ENCODE peak calls at places on chromosomes 12 and 14, in ten cellular contexts. O, K, S, H, L, G, D, R, I and N are unnamed samples.

GRCh38 chr12:857611-858010 is 91.9 kb downstream of the RAD52 start:
- DNase-seq in O (peak), K (peak), S (peak), H (no peak), L (no peak), G (peak), D (peak), R (peak), I (peak), N (peak)

GRCh38 chr14:103898204-103898603 is 30.1 kb upstream of the TDRD9 start:
- DNase-seq in O (no peak), K (no peak), S (no peak), H (no peak), L (no peak), G (no peak), D (no peak), R (no peak), I (no peak), N (no peak)

GRCh38 chr14:103188691-103189480 is 65.6 kb downstream of the TNFAIP2 start:
- DNase-seq in O (peak), K (peak), S (peak), H (peak), L (no peak), G (no peak), D (no peak), R (no peak), I (no peak), N (peak)

GRCh38 chr14:99589651-99590530 is 14.1 kb downstream of the CCDC85C start:
- DNase-seq in O (no peak), K (no peak), S (no peak), H (no peak), L (no peak), G (no peak), D (no peak), R (no peak), I (no peak), N (no peak)

GRCh38 chr12:106527356-106527755 is 55.4 kb upstream of the RFX4 start:
- DNase-seq in O (peak), K (peak), S (no peak), H (no peak), L (no peak), G (no peak), D (no peak), R (peak), I (no peak), N (peak)

GRCh38 chr12:122681814-122682213 is 21.3 kb downstream of the HCAR2 start:
- DNase-seq in O (peak), K (peak), S (no peak), H (no peak), L (peak), G (no peak), D (no peak), R (peak), I (peak), N (peak)

GRCh38 chr14:89921346-89921745 is 33.2 kb downstream of the EFCAB11 start:
- DNase-seq in O (no peak), K (no peak), S (no peak), H (no peak), L (no peak), G (no peak), D (no peak), R (no peak), I (peak), N (no peak)

GRCh38 chr14:70908918-70909641 is 1.8 kb downstream of the PCNX1 start:
- DNase-seq in O (no peak), K (no peak), S (no peak), H (no peak), L (no peak), G (no peak), D (no peak), R (no peak), I (no peak), N (no peak)

GRCh38 chr12:93151079-93151759 is 222.1 kb upstream of the EEA1 start:
- DNase-seq in O (no peak), K (no peak), S (no peak), H (no peak), L (no peak), G (no peak), D (no peak), R (no peak), I (no peak), N (no peak)

GRCh38 chr12:23631991-23632390 is 317.5 kb downstream of the SOX5 start:
- DNase-seq in O (no peak), K (no peak), S (no peak), H (no peak), L (no peak), G (no peak), D (no peak), R (no peak), I (peak), N (no peak)

GRCh38 chr12:29226621-29227020 is 77.5 kb downstream of the FAR2 start:
- DNase-seq in O (peak), K (no peak), S (no peak), H (no peak), L (no peak), G (no peak), D (no peak), R (no peak), I (peak), N (peak)

GRCh38 chr14:60323199-60323891 is 74.3 kb downstream of the PPM1A start:
- DNase-seq in O (no peak), K (no peak), S (no peak), H (no peak), L (no peak), G (no peak), D (no peak), R (no peak), I (no peak), N (no peak)

GRCh38 chr12:12983420-12984035 is 16.5 kb downstream of the HEBP1 start:
- DNase-seq in O (peak), K (peak), S (peak), H (no peak), L (peak), G (no peak), D (no peak), R (peak), I (peak), N (peak)

GRCh38 chr12:124641591-124641990 is 74.2 kb upstream of the NCOR2 start:
- DNase-seq in O (no peak), K (no peak), S (no peak), H (no peak), L (no peak), G (no peak), D (no peak), R (no peak), I (no peak), N (no peak)

DNA sequence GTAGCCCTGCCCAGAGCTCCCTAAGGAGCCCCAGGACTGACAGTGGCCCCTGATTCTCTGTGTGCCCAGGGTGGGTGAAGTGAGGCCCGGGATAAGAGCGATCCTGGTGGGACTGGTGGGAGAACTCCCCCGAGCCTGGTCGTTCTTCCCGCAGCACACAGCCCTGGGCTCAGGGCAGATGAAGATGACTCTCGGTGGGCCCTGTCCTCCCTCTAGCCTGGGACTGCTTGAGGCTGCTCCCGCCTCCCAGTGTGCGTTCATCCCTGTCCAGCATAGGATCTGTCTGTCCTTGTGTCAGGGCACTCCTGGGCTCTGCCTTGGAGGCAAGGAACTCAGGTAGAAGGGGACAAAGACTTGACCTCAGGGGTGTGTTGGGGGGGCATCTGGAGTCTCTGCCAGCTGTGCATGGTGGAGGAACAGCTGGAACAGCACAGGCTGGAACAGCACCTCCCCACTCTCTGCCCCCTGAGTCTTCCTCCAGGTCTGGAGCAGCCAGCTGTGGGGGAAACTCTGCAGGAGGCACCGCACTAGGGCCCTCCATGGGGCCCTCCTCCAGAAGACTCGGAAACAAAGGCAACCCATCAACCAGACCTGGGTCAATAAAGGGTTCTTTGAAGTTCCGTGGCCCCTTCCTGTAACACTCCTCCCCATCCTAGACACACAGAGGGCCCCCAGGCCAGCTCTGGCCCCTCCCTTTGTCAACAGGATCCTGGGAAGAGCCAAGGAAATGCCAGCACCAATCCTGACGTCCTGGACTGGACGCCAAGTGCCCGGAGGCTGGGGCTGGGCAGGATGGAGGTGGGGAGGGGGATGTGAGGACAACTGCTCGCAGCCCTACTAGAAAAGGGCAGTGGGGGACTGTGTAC is 15.9 kb downstream of the FAIM2 start:
- DNase-seq in O (no peak), K (no peak), S (peak), H (peak), L (no peak), G (no peak), D (no peak), R (no peak), I (no peak), N (no peak)
- TF ChIP-seq CTCF in O (no peak), K (no peak), S (no peak), H (no peak), L (no peak), G (no peak), D (no peak), R (no peak), I (no peak), N (no peak)

DNA sequence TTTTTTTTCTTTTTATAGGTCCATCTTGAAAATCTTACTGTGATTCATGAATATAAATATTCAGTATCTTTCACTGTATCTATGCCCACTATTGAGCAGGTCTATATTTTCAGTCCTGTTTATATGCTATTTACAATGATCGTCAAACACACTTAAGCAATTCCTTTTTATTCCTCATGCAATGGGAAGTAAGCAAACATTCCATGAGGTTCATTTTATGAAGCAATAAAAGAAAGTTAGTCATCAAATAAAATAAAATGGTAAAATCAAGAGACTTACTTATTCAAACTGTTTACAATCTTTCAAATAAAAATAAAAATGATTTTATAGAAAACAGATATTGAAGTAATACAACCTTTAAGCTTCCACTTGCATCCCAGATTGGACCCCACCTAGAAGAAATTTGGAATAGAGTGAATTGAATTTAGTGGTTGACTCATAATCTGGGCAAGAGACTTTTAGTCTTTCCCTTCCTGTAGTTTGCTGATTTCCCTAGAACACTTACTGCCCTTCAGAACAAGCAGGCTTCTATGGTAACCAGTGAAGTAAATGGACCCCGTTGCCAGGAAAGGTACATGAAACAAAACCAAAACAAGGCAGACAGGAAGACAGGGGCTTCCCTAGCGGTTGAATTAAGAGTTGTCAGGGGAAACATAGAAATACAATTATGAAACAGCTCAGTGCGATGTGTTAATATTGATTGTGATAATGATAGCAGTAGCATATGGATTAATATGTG is 241.0 kb upstream of the ATP2B1 start:
- DNase-seq in O (peak), K (peak), S (peak), H (no peak), L (peak), G (no peak), D (no peak), R (peak), I (peak), N (peak)
- TF ChIP-seq CTCF in O (peak), K (no peak), S (peak), H (no peak), L (peak), G (no peak), D (no peak), R (peak), I (peak), N (peak)

GRCh38 chr12:11805680-11806079 is 156.2 kb downstream of the ETV6 start:
- DNase-seq in O (no peak), K (no peak), S (no peak), H (no peak), L (no peak), G (no peak), D (no peak), R (no peak), I (no peak), N (no peak)

GRCh38 chr12:11801643-11802042 is 152.2 kb downstream of the ETV6 start:
- DNase-seq in O (no peak), K (no peak), S (no peak), H (no peak), L (no peak), G (no peak), D (no peak), R (no peak), I (no peak), N (no peak)

GRCh38 chr12:11804130-11804529 is 154.7 kb downstream of the ETV6 start:
- DNase-seq in O (no peak), K (no peak), S (no peak), H (no peak), L (no peak), G (no peak), D (no peak), R (no peak), I (no peak), N (no peak)

GRCh38 chr12:11807453-11807852 is 158.0 kb downstream of the ETV6 start:
- DNase-seq in O (no peak), K (no peak), S (no peak), H (no peak), L (no peak), G (no peak), D (no peak), R (no peak), I (no peak), N (no peak)

DNA sequence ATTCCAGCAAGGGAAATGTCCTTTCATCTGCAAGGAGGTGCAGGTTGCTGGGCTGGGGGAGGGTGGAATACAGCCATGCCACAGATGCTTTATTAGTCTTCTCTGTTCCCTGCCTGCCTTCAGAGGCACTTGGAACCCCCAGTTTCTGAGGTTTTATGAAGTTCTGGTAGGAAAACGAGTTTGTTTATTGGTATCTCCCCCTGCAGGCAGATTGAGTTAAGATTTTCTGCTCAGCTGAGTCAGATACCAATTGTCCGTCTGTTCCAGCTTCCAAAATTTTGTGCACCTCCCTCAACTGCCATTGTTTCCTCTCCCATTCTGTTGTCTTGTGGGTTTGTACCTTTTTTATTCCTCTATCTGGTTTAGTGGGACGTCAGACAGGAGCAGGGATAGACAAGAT is 155.6 kb downstream of the ETV6 start:
- DNase-seq in O (no peak), K (no peak), S (no peak), H (no peak), L (no peak), G (no peak), D (no peak), R (no peak), I (no peak), N (no peak)
- TF ChIP-seq CTCF in O (peak), K (peak), S (no peak), H (no peak), L (peak), G (no peak), D (peak), R (no peak), I (peak), N (peak)

GRCh38 chr14:23531391-23531790 is 20.2 kb downstream of the ZFHX2 start:
- DNase-seq in O (no peak), K (no peak), S (no peak), H (no peak), L (no peak), G (no peak), D (no peak), R (no peak), I (no peak), N (no peak)

GRCh38 chr14:23530360-23531055 is 21.1 kb downstream of the ZFHX2 start:
- DNase-seq in O (peak), K (peak), S (no peak), H (no peak), L (no peak), G (no peak), D (no peak), R (no peak), I (no peak), N (no peak)

GRCh38 chr14:23529016-23529740 is 22.4 kb downstream of the ZFHX2 start:
- DNase-seq in O (no peak), K (no peak), S (no peak), H (no peak), L (no peak), G (no peak), D (no peak), R (no peak), I (no peak), N (no peak)

GRCh38 chr14:23525611-23526010 is 26.0 kb downstream of the ZFHX2 start:
- DNase-seq in O (no peak), K (no peak), S (no peak), H (no peak), L (no peak), G (no peak), D (no peak), R (no peak), I (no peak), N (no peak)

GRCh38 chr14:23528555-23528954 is 23.0 kb downstream of the ZFHX2 start:
- DNase-seq in O (no peak), K (no peak), S (no peak), H (no peak), L (no peak), G (no peak), D (no peak), R (no peak), I (no peak), N (no peak)
- TF ChIP-seq CTCF in O (peak), K (no peak), S (no peak), H (no peak), L (peak), G (no peak), D (no peak), R (peak), I (no peak), N (peak)

GRCh38 chr14:36941783-36942521 is 230.5 kb downstream of the SLC25A21 start:
- DNase-seq in O (peak), K (peak), S (peak), H (peak), L (peak), G (no peak), D (peak), R (peak), I (peak), N (peak)

GRCh38 chr14:36942522-36943245 is 229.7 kb downstream of the SLC25A21 start:
- DNase-seq in O (peak), K (no peak), S (peak), H (no peak), L (no peak), G (no peak), D (no peak), R (no peak), I (peak), N (no peak)

GRCh38 chr14:36939265-36939664 is 233.1 kb downstream of the SLC25A21 start:
- DNase-seq in O (no peak), K (no peak), S (no peak), H (no peak), L (no peak), G (no peak), D (no peak), R (no peak), I (no peak), N (no peak)

GRCh38 chr14:36938678-36939077 is 233.7 kb downstream of the SLC25A21 start:
- DNase-seq in O (no peak), K (no peak), S (no peak), H (no peak), L (no peak), G (no peak), D (no peak), R (no peak), I (no peak), N (no peak)

DNA sequence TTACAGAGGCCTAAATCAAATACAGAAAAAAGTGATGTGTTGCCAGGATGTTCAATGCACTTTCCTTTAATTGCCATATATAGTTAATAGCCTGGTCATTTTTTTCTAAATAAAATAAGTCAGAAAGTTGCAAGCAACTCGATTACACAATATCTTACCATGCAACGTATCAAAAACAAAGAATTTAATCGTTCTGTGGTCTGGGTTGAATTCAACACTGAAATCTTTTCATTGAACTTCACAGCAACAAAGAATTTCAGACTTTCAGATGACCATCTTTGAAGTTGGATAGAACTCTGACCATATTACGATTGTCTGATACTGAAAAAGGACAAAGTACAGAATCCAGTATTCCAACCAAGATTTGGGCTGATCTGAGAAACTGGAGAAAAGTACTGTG is 231.9 kb downstream of the SLC25A21 start:
- DNase-seq in O (peak), K (no peak), S (no peak), H (no peak), L (no peak), G (no peak), D (no peak), R (no peak), I (no peak), N (no peak)
- TF ChIP-seq CTCF in O (no peak), K (no peak), S (no peak), H (no peak), L (no peak), G (no peak), D (no peak), R (no peak), I (no peak), N (no peak)